ENCODE peak calls at places on chromosome 17, in eight cellular contexts. R is uterus; F is T follicular helper cell; T is NCI-H2081; Y is germinal center; Q is colonic mucosa; X is mesenchymal stem cell; E is stimulated activated CD8-positive, alpha-beta memory T cell treated with anti-CD3 and anti-CD28 coated beads, Interleukin-12 subunit alpha, Interleukin-12 subunit beta, amount 100 ng/mL, for 4 hours. I is an unnamed sample.

GRCh38 chr17:18143044-18143936 is 34.7 kb downstream of the MYO15A start:
- DNase-seq in R (no peak), F (no peak), T (no peak), Y (no peak), Q (no peak), X (peak), E (no peak), I (no peak)

GRCh38 chr17:21113106-21113690 is 13.6 kb upstream of the DHRS7B start:
- DNase-seq in R (no peak), F (no peak), T (no peak), Y (no peak), Q (no peak), X (no peak), E (no peak), I (no peak)

GRCh38 chr17:4586043-4586442 is 1.7 kb downstream of the SMTNL2 start:
- DNase-seq in R (no peak), F (no peak), T (no peak), Y (no peak), Q (no peak), X (no peak), E (no peak), I (no peak)

GRCh38 chr17:4003501-4004421 is 39.5 kb upstream of the ATP2A3 start:
- DNase-seq in R (no peak), F (no peak), T (no peak), Y (no peak), Q (peak), X (no peak), E (no peak), I (no peak)

GRCh38 chr17:40024901-40025300 is 9.7 kb downstream of the CSF3 start:
- DNase-seq in R (no peak), F (no peak), T (no peak), Y (no peak), Q (no peak), X (no peak), E (no peak), I (no peak)

GRCh38 chr17:14886200-14886739 is 378.9 kb downstream of the PMP22 start:
- DNase-seq in R (no peak), F (no peak), T (no peak), Y (no peak), Q (no peak), X (no peak), E (no peak), I (no peak)

GRCh38 chr17:69235338-69236058 is 6.9 kb upstream of the ABCA10 start:
- DNase-seq in R (peak), F (peak), T (peak), Y (peak), Q (peak), X (peak), E (peak), I (peak)

GRCh38 chr17:57597531-57598453 is 147.3 kb downstream of the CCDC182 start:
- DNase-seq in R (peak), F (no peak), T (peak), Y (no peak), Q (peak), X (peak), E (no peak), I (no peak)

GRCh38 chr17:57362797-57363556 is 106.7 kb downstream of the MSI2 start:
- DNase-seq in R (no peak), F (no peak), T (no peak), Y (no peak), Q (no peak), X (no peak), E (no peak), I (no peak)

GRCh38 chr17:83192161-83192788 is 112.9 kb downstream of the METRNL start:
- DNase-seq in R (peak), F (no peak), T (no peak), Y (no peak), Q (peak), X (peak), E (no peak), I (no peak)

GRCh38 chr17:50268632-50269287 is 5.5 kb upstream of the TMEM92 start:
- DNase-seq in R (no peak), F (no peak), T (no peak), Y (no peak), Q (peak), X (peak), E (no peak), I (no peak)

GRCh38 chr17:65092262-65092661 is 35.7 kb upstream of the GNA13 start:
- DNase-seq in R (no peak), F (no peak), T (no peak), Y (no peak), Q (no peak), X (peak), E (no peak), I (no peak)

GRCh38 chr17:83103938-83104311 is 24.5 kb downstream of the METRNL start:
- DNase-seq in R (no peak), F (no peak), T (no peak), Y (no peak), Q (no peak), X (no peak), E (no peak), I (no peak)

GRCh38 chr17:5434984-5435383 is 4.0 kb downstream of the C1QBP start:
- DNase-seq in R (no peak), F (no peak), T (no peak), Y (no peak), Q (no peak), X (no peak), E (no peak), I (no peak)

GRCh38 chr17:8140413-8141029 is 11.7 kb downstream of the PER1 start:
- DNase-seq in R (no peak), F (no peak), T (no peak), Y (no peak), Q (peak), X (no peak), E (no peak), I (no peak)

GRCh38 chr17:78568494-78569115 is 8.6 kb downstream of the DNAH17 start:
- DNase-seq in R (no peak), F (no peak), T (no peak), Y (no peak), Q (no peak), X (peak), E (no peak), I (no peak)

GRCh38 chr17:40605301-40605700 is 40.0 kb upstream of the CCR7 start:
- DNase-seq in R (no peak), F (peak), T (no peak), Y (no peak), Q (no peak), X (no peak), E (no peak), I (peak)

GRCh38 chr17:61498042-61498441 is 45.8 kb downstream of the TBX4 start:
- DNase-seq in R (no peak), F (no peak), T (no peak), Y (no peak), Q (no peak), X (no peak), E (no peak), I (no peak)

GRCh38 chr17:66941773-66942452 is 22.6 kb upstream of the CACNG4 start:
- DNase-seq in R (no peak), F (no peak), T (no peak), Y (no peak), Q (no peak), X (no peak), E (no peak), I (no peak)

GRCh38 chr17:57530026-57530425 is 215.1 kb downstream of the CCDC182 start:
- DNase-seq in R (no peak), F (no peak), T (no peak), Y (no peak), Q (no peak), X (no peak), E (no peak), I (no peak)